ENCODE peak calls at places on chromosomes 2 and 18, in seven cellular contexts. E is fibroblast of pulmonary artery; L is NCI-H2029 treated with DMSO at 0.1 percent for 48 hours; K is germinal center; W is ELR; Z is NCI-H1105 treated with DMSO at 0.1 percent for 48 hours; Y is activated CD8-positive, alpha-beta memory T cell treated with anti-CD3 and anti-CD28 coated beads for 1 hour. B is an unnamed sample.

GRCh38 chr2:19786408-19787058 is 115.2 kb downstream of the TTC32 start:
- DNase-seq in E (peak; percentile 83), L (no peak), K (no peak), W (peak; percentile 71), Z (no peak), Y (no peak), B (peak; percentile 28)

GRCh38 chr18:39799010-39799409 is 2156.0 kb upstream of the PIK3C3 start:
- DNase-seq in E (peak; percentile 40), L (peak; percentile 82), K (no peak), W (peak; percentile 38), Z (peak; percentile 64), Y (no peak), B (peak; percentile 61)

GRCh38 chr2:215392687-215393270 is 43.1 kb downstream of the FN1 start:
- DNase-seq in E (no peak), L (no peak), K (no peak), W (no peak), Z (no peak), Y (no peak), B (no peak)

GRCh38 chr2:2563309-2563860 is 232.3 kb upstream of the MYT1L start:
- DNase-seq in E (no peak), L (no peak), K (no peak), W (no peak), Z (no peak), Y (no peak), B (no peak)

GRCh38 chr2:147916723-147917122 is 71.9 kb downstream of the ACVR2A start:
- DNase-seq in E (no peak), L (no peak), K (no peak), W (no peak), Z (no peak), Y (no peak), B (no peak)

GRCh38 chr18:46042571-46043123 is 29.4 kb downstream of the PSTPIP2 start:
- DNase-seq in E (peak; percentile 90), L (no peak), K (no peak), W (no peak), Z (no peak), Y (no peak), B (no peak)

GRCh38 chr2:136381722-136382633 is 264.0 kb upstream of the CXCR4 start:
- DNase-seq in E (no peak), L (no peak), K (peak; percentile 46), W (no peak), Z (no peak), Y (peak; percentile 24), B (no peak)

GRCh38 chr18:48829443-48830149 is 121.2 kb downstream of the SMAD7 start:
- DNase-seq in E (no peak), L (no peak), K (no peak), W (no peak), Z (no peak), Y (no peak), B (no peak)

GRCh38 chr2:97664636-97664970 is 759 bp upstream of the ACTR1B start:
- DNase-seq in E (no peak), L (no peak), K (no peak), W (peak; percentile 51), Z (no peak), Y (no peak), B (peak; percentile 90)

B was measured in DMS53.